ENCODE peak calls at places on chromosome 11, in eight cellular contexts. One of them, this sample, is unnamed.

GRCh38 chr11:27913650-27914049 is 194.3 kb downstream of the KIF18A start:
- DNase-seq in tibial nerve: no peak
- DNase-seq in spleen: no peak
- DNase-seq in gastrocnemius medialis: no peak
- DNase-seq in uterus: no peak
- DNase-seq in right lobe of liver: no peak
- DNase-seq in HCT116: no peak
- DNase-seq in body of pancreas: no peak
- DNase-seq in this sample: no peak

GRCh38 chr11:2410616-2411015 is 10.1 kb downstream of the TSSC4 start:
- DNase-seq in tibial nerve: no peak
- DNase-seq in spleen: no peak
- DNase-seq in gastrocnemius medialis: no peak
- DNase-seq in uterus: no peak
- DNase-seq in right lobe of liver: no peak
- DNase-seq in HCT116: no peak
- DNase-seq in body of pancreas: no peak
- DNase-seq in this sample: no peak

GRCh38 chr11:77650165-77650564 is 12.6 kb upstream of the CLNS1A start:
- DNase-seq in tibial nerve: no peak
- DNase-seq in spleen: no peak
- DNase-seq in gastrocnemius medialis: no peak
- DNase-seq in uterus: no peak
- DNase-seq in right lobe of liver: no peak
- DNase-seq in HCT116: no peak
- DNase-seq in body of pancreas: no peak
- DNase-seq in this sample: no peak

GRCh38 chr11:128207861-128208321 is 379.5 kb downstream of the ETS1 start:
- DNase-seq in tibial nerve: no peak
- DNase-seq in spleen: no peak
- DNase-seq in gastrocnemius medialis: no peak
- DNase-seq in uterus: no peak
- DNase-seq in right lobe of liver: no peak
- DNase-seq in HCT116: peak; percentile 77
- DNase-seq in body of pancreas: no peak
- DNase-seq in this sample: no peak

GRCh38 chr11:32005786-32006406 is 85.0 kb upstream of the RCN1 start:
- DNase-seq in tibial nerve: no peak
- DNase-seq in spleen: no peak
- DNase-seq in gastrocnemius medialis: no peak
- DNase-seq in uterus: no peak
- DNase-seq in right lobe of liver: no peak
- DNase-seq in HCT116: no peak
- DNase-seq in body of pancreas: no peak
- DNase-seq in this sample: no peak

GRCh38 chr11:68749501-68750196 is 1.7 kb downstream of the TESMIN start:
- DNase-seq in tibial nerve: no peak
- DNase-seq in spleen: no peak
- DNase-seq in gastrocnemius medialis: no peak
- DNase-seq in uterus: no peak
- DNase-seq in right lobe of liver: no peak
- DNase-seq in HCT116: no peak
- DNase-seq in body of pancreas: no peak
- DNase-seq in this sample: no peak

GRCh38 chr11:125874556-125875124 is 12.8 kb upstream of the HYLS1 start:
- DNase-seq in tibial nerve: no peak
- DNase-seq in spleen: no peak
- DNase-seq in gastrocnemius medialis: peak; percentile 15
- DNase-seq in uterus: peak; percentile 45
- DNase-seq in right lobe of liver: no peak
- DNase-seq in HCT116: peak; percentile 44
- DNase-seq in body of pancreas: peak; percentile 67
- DNase-seq in this sample: no peak

GRCh38 chr11:3146612-3147256 is 18.4 kb downstream of the OSBPL5 start:
- DNase-seq in tibial nerve: no peak
- DNase-seq in spleen: no peak
- DNase-seq in gastrocnemius medialis: no peak
- DNase-seq in uterus: no peak
- DNase-seq in right lobe of liver: no peak
- DNase-seq in HCT116: no peak
- DNase-seq in body of pancreas: no peak
- DNase-seq in this sample: no peak

GRCh38 chr11:134119094-134119493 is 50.2 kb downstream of the JAM3 start:
- DNase-seq in tibial nerve: no peak
- DNase-seq in spleen: no peak
- DNase-seq in gastrocnemius medialis: no peak
- DNase-seq in uterus: no peak
- DNase-seq in right lobe of liver: no peak
- DNase-seq in HCT116: no peak
- DNase-seq in body of pancreas: no peak
- DNase-seq in this sample: no peak

GRCh38 chr11:34988294-34989255 is 72.2 kb downstream of the PDHX start:
- DNase-seq in tibial nerve: no peak
- DNase-seq in spleen: no peak
- DNase-seq in gastrocnemius medialis: no peak
- DNase-seq in uterus: no peak
- DNase-seq in right lobe of liver: no peak
- DNase-seq in HCT116: no peak
- DNase-seq in body of pancreas: no peak
- DNase-seq in this sample: no peak

DNA sequence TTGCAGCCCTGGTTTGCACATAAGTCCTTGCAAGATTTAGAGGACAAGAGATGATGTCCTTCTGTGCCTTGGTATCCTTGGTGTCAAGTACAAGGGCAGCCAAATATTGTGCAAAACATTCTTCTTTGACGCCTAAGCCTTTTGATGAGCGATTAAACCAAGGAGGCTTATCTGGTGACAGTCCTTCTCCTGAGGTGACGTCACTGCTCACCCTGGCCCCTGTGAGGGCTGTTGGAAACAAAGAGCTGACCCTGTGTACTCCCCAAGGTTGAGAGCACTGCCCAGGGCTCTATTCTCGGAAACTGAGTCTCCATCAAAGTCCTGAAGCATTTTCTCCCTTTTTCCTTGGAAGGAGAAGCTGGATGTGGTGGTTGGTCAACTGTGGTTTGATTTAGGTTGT is 4.7 kb upstream of the GRAMD1B start:
- DNase-seq in tibial nerve: no peak
- DNase-seq in spleen: no peak
- DNase-seq in gastrocnemius medialis: no peak
- DNase-seq in uterus: no peak
- DNase-seq in right lobe of liver: no peak
- DNase-seq in HCT116: no peak
- DNase-seq in body of pancreas: no peak
- DNase-seq in this sample: no peak
- H3K27me3 ChIP-seq in tibial nerve: peaks cover 5% of the 10 kb centered on the region
- H3K27me3 ChIP-seq in spleen: peaks cover 2% of the 10 kb centered on the region
- H3K27me3 ChIP-seq in gastrocnemius medialis: no peaks in the 10 kb centered on the region
- H3K27me3 ChIP-seq in uterus: no peaks in the 10 kb centered on the region
- H3K27me3 ChIP-seq in right lobe of liver: no peaks in the 10 kb centered on the region
- H3K27me3 ChIP-seq in HCT116: peaks cover 45% of the 10 kb centered on the region
- H3K27me3 ChIP-seq in body of pancreas: peaks cover 3% of the 10 kb centered on the region
- H3K27me3 ChIP-seq in this sample: peaks cover 76% of the 10 kb centered on the region

DNA sequence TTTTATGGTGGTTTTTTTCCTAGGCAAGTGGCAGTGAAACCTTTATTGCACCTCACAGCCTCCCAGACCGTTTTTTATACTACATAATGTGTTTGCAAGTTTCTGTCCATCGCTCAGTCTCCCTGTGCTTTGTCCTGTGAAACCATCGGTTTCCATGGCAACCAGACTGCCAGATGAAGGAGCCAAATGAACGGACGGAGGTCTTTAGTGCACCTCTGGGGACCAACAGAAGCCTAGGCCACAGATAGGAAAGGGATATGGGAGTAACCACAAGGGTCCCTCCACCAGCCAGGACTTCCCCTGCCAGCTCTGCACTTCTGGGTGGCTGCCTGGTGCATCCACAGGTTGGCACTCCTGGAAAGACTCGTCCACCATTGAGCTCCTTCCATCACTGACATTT is 165.0 kb downstream of the CHST1 start:
- DNase-seq in tibial nerve: no peak
- DNase-seq in spleen: peak; percentile 38
- DNase-seq in gastrocnemius medialis: no peak
- DNase-seq in uterus: no peak
- DNase-seq in right lobe of liver: no peak
- DNase-seq in HCT116: no peak
- DNase-seq in body of pancreas: no peak
- DNase-seq in this sample: no peak
- TF ChIP-seq POLR2A in tibial nerve: no peak
- TF ChIP-seq POLR2A in spleen: no peak
- TF ChIP-seq POLR2A in gastrocnemius medialis: no peak
- TF ChIP-seq POLR2A in uterus: no peak
- TF ChIP-seq POLR2A in right lobe of liver: no peak
- TF ChIP-seq POLR2A in HCT116: no peak
- TF ChIP-seq POLR2A in body of pancreas: no peak
- TF ChIP-seq POLR2A in this sample: no peak

DNA sequence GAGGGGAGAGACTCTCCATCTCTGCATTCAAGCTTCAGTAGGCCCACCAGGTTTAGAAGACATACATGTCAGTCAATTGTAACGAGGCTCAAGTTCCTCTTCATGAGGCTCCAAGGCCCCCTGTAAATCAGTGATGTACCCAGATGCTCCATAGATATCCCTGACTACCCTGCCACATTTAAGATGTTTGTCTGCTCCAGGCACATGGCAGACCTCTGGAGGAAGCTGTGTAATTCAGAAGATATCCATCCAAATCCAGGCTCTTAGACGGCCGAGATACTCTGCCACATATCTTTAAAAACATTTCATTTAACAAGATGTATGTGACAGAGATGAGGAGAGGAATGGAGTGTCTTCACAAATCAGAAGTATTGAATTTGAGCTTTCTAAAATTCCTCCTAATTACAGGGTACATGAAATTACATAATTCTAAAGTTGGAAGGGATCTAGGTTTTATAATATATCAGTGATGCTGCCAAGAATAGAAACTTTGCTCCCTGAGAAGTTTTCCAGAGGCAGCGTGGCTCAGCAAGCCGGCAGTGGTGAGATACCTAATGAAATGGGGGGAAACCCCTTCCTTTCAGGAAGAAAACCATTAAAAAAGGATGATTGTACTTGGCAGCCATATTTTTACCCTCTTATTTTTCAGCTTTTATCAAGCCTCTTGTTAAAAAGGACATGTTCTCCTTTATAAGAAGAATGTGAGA is 8.8 kb upstream of the ME3 start:
- DNase-seq in tibial nerve: no peak
- DNase-seq in spleen: no peak
- DNase-seq in gastrocnemius medialis: no peak
- DNase-seq in uterus: no peak
- DNase-seq in right lobe of liver: no peak
- DNase-seq in HCT116: no peak
- DNase-seq in body of pancreas: no peak
- DNase-seq in this sample: no peak
- H3K27ac ChIP-seq in tibial nerve: peak overlapping the region; percentile 52
- H3K27ac ChIP-seq in spleen: no peak overlapping the region
- H3K27ac ChIP-seq in gastrocnemius medialis: peak overlapping the region; percentile 5
- H3K27ac ChIP-seq in uterus: peak overlapping the region; percentile 74
- H3K27ac ChIP-seq in right lobe of liver: no peak overlapping the region
- H3K27ac ChIP-seq in HCT116: no peak overlapping the region
- H3K27ac ChIP-seq in body of pancreas: no peak overlapping the region
- H3K27ac ChIP-seq in this sample: peak overlapping the region; percentile 39

GRCh38 chr11:69984457-69985261 is 93.5 kb upstream of the ANO1 start:
- DNase-seq in tibial nerve: no peak
- DNase-seq in spleen: peak; percentile 50
- DNase-seq in gastrocnemius medialis: no peak
- DNase-seq in uterus: no peak
- DNase-seq in right lobe of liver: peak; percentile 40
- DNase-seq in HCT116: no peak
- DNase-seq in body of pancreas: no peak
- DNase-seq in this sample: no peak
- H3K27me3 ChIP-seq in tibial nerve: peaks cover 46% of the 10 kb centered on the region
- H3K27me3 ChIP-seq in spleen: peaks cover 78% of the 10 kb centered on the region
- H3K27me3 ChIP-seq in gastrocnemius medialis: peaks cover 43% of the 10 kb centered on the region
- H3K27me3 ChIP-seq in uterus: no peaks in the 10 kb centered on the region
- H3K27me3 ChIP-seq in right lobe of liver: no peaks in the 10 kb centered on the region
- H3K27me3 ChIP-seq in HCT116: no peaks in the 10 kb centered on the region
- H3K27me3 ChIP-seq in body of pancreas: no peaks in the 10 kb centered on the region
- H3K27me3 ChIP-seq in this sample: peaks cover 13% of the 10 kb centered on the region

GRCh38 chr11:57647960-57648776 is 1.5 kb downstream of the YPEL4 start:
- DNase-seq in tibial nerve: no peak
- DNase-seq in spleen: no peak
- DNase-seq in gastrocnemius medialis: no peak
- DNase-seq in uterus: no peak
- DNase-seq in right lobe of liver: no peak
- DNase-seq in HCT116: no peak
- DNase-seq in body of pancreas: no peak
- DNase-seq in this sample: no peak
- TF ChIP-seq POLR2A in tibial nerve: no peak
- TF ChIP-seq POLR2A in spleen: no peak
- TF ChIP-seq POLR2A in gastrocnemius medialis: no peak
- TF ChIP-seq POLR2A in uterus: no peak
- TF ChIP-seq POLR2A in right lobe of liver: no peak
- TF ChIP-seq POLR2A in HCT116: no peak
- TF ChIP-seq POLR2A in body of pancreas: no peak
- TF ChIP-seq POLR2A in this sample: no peak

DNA sequence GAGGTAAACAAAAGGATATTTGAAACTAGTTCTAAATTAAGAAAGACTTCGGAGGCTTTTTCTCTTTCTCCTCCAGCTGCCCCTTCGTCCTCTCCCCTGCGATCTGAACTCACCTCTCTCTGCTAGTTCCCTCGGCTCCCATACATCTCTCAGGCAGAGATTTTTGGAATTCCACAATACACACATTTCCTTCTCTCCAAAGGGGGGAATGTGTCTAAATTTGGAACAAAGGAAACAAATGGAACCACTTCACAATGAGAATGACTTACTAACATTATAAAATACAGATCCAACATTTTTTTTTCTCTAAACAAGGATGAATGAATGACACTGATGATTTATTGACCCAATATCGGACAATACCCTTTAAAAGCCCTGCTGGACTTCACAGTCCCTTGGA is 20.7 kb upstream of the GSTP1 start:
- DNase-seq in tibial nerve: no peak
- DNase-seq in spleen: no peak
- DNase-seq in gastrocnemius medialis: no peak
- DNase-seq in uterus: no peak
- DNase-seq in right lobe of liver: no peak
- DNase-seq in HCT116: no peak
- DNase-seq in body of pancreas: no peak
- DNase-seq in this sample: no peak
- H3K27ac ChIP-seq in tibial nerve: peak overlapping the region; percentile 11
- H3K27ac ChIP-seq in spleen: no peak overlapping the region
- H3K27ac ChIP-seq in gastrocnemius medialis: peak overlapping the region; percentile 60
- H3K27ac ChIP-seq in uterus: peak overlapping the region; percentile 68
- H3K27ac ChIP-seq in right lobe of liver: no peak overlapping the region
- H3K27ac ChIP-seq in HCT116: no peak overlapping the region
- H3K27ac ChIP-seq in body of pancreas: no peak overlapping the region
- H3K27ac ChIP-seq in this sample: no peak overlapping the region

DNA sequence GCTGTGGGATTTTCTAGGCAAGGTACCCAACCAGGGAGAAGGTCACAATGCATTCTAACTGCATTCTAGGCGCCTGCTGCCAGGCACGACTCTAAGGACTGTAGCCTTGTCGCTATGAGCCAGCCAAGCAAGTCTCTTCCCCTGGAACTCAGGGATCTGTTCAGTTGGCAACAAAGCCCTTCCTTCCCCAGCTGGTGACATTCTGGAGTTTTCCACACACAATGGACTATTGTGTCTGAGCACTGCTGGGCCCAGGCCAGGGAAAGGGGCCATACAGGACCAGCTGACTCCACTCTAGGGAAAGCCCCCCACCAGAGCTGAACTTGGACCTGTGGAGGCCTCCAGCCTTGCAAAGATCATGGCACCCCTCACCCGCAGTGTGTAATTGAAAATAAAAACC is 116.8 kb downstream of the RRAS2 start:
- DNase-seq in tibial nerve: no peak
- DNase-seq in spleen: no peak
- DNase-seq in gastrocnemius medialis: no peak
- DNase-seq in uterus: no peak
- DNase-seq in right lobe of liver: no peak
- DNase-seq in HCT116: no peak
- DNase-seq in body of pancreas: peak; percentile 42
- DNase-seq in this sample: no peak
- H3K27me3 ChIP-seq in tibial nerve: no peaks in the 10 kb centered on the region
- H3K27me3 ChIP-seq in spleen: peaks cover 4% of the 10 kb centered on the region
- H3K27me3 ChIP-seq in gastrocnemius medialis: no peaks in the 10 kb centered on the region
- H3K27me3 ChIP-seq in uterus: no peaks in the 10 kb centered on the region
- H3K27me3 ChIP-seq in right lobe of liver: no peaks in the 10 kb centered on the region
- H3K27me3 ChIP-seq in HCT116: peaks cover 22% of the 10 kb centered on the region
- H3K27me3 ChIP-seq in body of pancreas: no peaks in the 10 kb centered on the region
- H3K27me3 ChIP-seq in this sample: no peaks in the 10 kb centered on the region